ENCODE peak calls at places on chromosome 13, in ten cellular contexts. B is stomach, V is HepG2, Y is sigmoid colon, N is breast epithelium, E is endothelial cell of umbilical vein, Q is H1, H is suprapubic skin, U is transverse colon, P is GM12878. Z is an unnamed sample.

GRCh38 chr13:108352599-108352998 is 83.1 kb downstream of the TNFSF13B start:
- DNase-seq in B (no peak), V (no peak), Y (no peak), N (no peak), E (no peak), Q (no peak), H (no peak), U (no peak), P (no peak), Z (no peak)

GRCh38 chr13:64446372-64446771 is 2783.8 kb downstream of the PCDH9 start:
- DNase-seq in B (no peak), V (no peak), Y (no peak), N (no peak), E (no peak), Q (no peak), H (no peak), U (no peak), P (no peak), Z (no peak)

GRCh38 chr13:50915562-50915961 is 6.0 kb downstream of the RNASEH2B start:
- DNase-seq in B (no peak), V (no peak), Y (no peak), N (no peak), E (no peak), Q (no peak), H (no peak), U (no peak), P (no peak), Z (no peak)

GRCh38 chr13:75507027-75508001 is 25.3 kb upstream of the TBC1D4 start:
- DNase-seq in B (no peak), V (no peak), Y (no peak), N (no peak), E (no peak), Q (no peak), H (no peak), U (no peak), P (no peak), Z (no peak)

GRCh38 chr13:98089826-98090225 is 53.1 kb upstream of the FARP1 start:
- DNase-seq in B (no peak), V (no peak), Y (no peak), N (no peak), E (no peak), Q (no peak), H (no peak), U (no peak), P (no peak), Z (no peak)

GRCh38 chr13:88622362-88622973 is 951.3 kb downstream of the SLITRK5 start:
- DNase-seq in B (no peak), V (no peak), Y (no peak), N (no peak), E (no peak), Q (no peak), H (no peak), U (no peak), P (no peak), Z (no peak)

GRCh38 chr13:86051134-86052103 is 252.2 kb upstream of the SLITRK6 start:
- DNase-seq in B (no peak), V (no peak), Y (no peak), N (no peak), E (no peak), Q (no peak), H (no peak), U (peak; percentile 27), P (no peak), Z (no peak)

GRCh38 chr13:83333614-83334388 is 548.5 kb downstream of the SLITRK1 start:
- DNase-seq in B (no peak), V (no peak), Y (no peak), N (no peak), E (no peak), Q (no peak), H (no peak), U (no peak), P (no peak), Z (no peak)

GRCh38 chr13:110907951-110908898 is 6.6 kb downstream of the ANKRD10 start:
- DNase-seq in B (peak; percentile 71), V (peak; percentile 94), Y (no peak), N (no peak), E (peak; percentile 24), Q (peak; percentile 75), H (no peak), U (peak; percentile 78), P (no peak), Z (no peak)

GRCh38 chr13:27573265-27573664 is 47.1 kb downstream of the LNX2 start:
- DNase-seq in B (no peak), V (peak; percentile 46), Y (no peak), N (no peak), E (peak; percentile 73), Q (no peak), H (no peak), U (no peak), P (no peak), Z (no peak)

GRCh38 chr13:110942248-110942981 is 27.5 kb upstream of the ANKRD10 start:
- DNase-seq in B (no peak), V (no peak), Y (no peak), N (no peak), E (no peak), Q (no peak), H (no peak), U (no peak), P (peak; percentile 64), Z (no peak)

GRCh38 chr13:48738261-48738755 is 84.6 kb downstream of the CYSLTR2 start:
- DNase-seq in B (no peak), V (no peak), Y (no peak), N (no peak), E (no peak), Q (no peak), H (no peak), U (no peak), P (no peak), Z (no peak)

GRCh38 chr13:40096357-40096911 is 441.0 kb downstream of the COG6 start:
- DNase-seq in B (no peak), V (no peak), Y (no peak), N (no peak), E (no peak), Q (no peak), H (no peak), U (no peak), P (no peak), Z (no peak)

GRCh38 chr13:26325876-26326275 is 71.9 kb downstream of the CDK8 start:
- DNase-seq in B (no peak), V (no peak), Y (no peak), N (no peak), E (no peak), Q (no peak), H (no peak), U (no peak), P (peak; percentile 13), Z (no peak)

GRCh38 chr13:98429081-98429480 is 147.8 kb downstream of the STK24 start:
- DNase-seq in B (no peak), V (no peak), Y (no peak), N (no peak), E (no peak), Q (no peak), H (no peak), U (no peak), P (no peak), Z (no peak)

GRCh38 chr13:47049276-47049989 is 152.6 kb upstream of the HTR2A start:
- DNase-seq in B (no peak), V (no peak), Y (no peak), N (no peak), E (no peak), Q (no peak), H (no peak), U (no peak), P (no peak), Z (no peak)

GRCh38 chr13:20696073-20696472 is 7.4 kb upstream of the IL17D start:
- DNase-seq in B (no peak), V (no peak), Y (no peak), N (no peak), E (no peak), Q (no peak), H (no peak), U (no peak), P (no peak), Z (no peak)
- TF ChIP-seq POLR2A in B (no peak), V (no peak), Y (no peak), N (no peak), E (no peak), Q (no peak), H (no peak), U (no peak), P (no peak), Z (no peak)

GRCh38 chr13:113203507-113204377 is 4.7 kb downstream of the PCID2 start:
- DNase-seq in B (no peak), V (no peak), Y (peak; percentile 82), N (no peak), E (no peak), Q (no peak), H (no peak), U (no peak), P (no peak), Z (no peak)
- H3K27ac ChIP-seq in B (no peak overlapping the region), V (no peak overlapping the region), Y (no peak overlapping the region), N (no peak overlapping the region), E (no peak overlapping the region), Q (no peak overlapping the region), H (no peak overlapping the region), U (peak overlapping the region; percentile 13), P (no peak overlapping the region), Z (no peak overlapping the region)

DNA sequence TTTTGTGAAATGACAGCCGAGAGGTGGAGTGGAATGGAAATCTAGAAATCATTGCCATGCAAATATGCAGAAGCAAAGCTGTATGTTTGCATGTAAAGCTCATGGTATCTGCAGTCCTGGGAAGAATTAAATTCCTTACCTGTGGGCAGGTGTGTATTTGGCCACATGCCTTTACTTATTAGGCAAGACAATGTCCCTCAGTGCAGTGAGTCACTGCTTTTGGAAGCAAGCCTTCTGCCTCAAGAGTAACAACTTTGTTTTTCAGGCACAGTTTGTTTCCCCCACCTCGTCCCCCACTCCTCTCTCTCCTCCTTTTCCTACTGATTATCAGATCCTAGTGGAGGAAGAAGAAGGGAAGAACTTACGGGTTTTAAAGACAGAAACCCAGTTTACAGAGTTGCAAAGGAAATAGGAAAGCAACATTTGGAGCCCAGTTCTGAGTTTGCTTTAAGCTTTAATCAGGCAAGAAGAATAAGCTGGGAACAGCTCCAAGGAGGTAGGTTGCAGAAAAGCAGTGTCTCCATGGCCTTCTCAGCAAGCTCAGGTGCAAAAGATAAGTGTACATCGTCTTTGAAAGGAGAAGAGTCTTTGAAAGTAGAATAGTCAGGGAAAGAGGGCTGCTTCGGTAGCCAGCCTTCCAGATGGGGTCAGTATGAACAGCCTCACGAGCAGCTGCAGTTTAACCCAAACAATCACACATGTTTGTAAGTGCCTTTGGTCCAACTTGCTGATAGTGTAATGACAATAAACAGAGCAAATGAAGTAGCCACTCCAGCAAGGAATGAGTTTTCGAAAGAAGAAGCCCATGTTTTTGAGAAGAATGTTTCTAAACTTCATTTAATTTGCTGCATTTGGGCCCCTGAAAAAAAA is 190.1 kb downstream of the KLF5 start:
- DNase-seq in B (peak; percentile 64), V (no peak), Y (no peak), N (no peak), E (no peak), Q (peak; percentile 27), H (no peak), U (no peak), P (no peak), Z (no peak)
- TF ChIP-seq POLR2AphosphoS5 in B (peak; percentile 75), V (no peak), Y (no peak), N (peak; percentile 74), E (no peak), Q (no peak), H (peak; percentile 57), U (no peak), P (no peak), Z (peak; percentile 58)

DNA sequence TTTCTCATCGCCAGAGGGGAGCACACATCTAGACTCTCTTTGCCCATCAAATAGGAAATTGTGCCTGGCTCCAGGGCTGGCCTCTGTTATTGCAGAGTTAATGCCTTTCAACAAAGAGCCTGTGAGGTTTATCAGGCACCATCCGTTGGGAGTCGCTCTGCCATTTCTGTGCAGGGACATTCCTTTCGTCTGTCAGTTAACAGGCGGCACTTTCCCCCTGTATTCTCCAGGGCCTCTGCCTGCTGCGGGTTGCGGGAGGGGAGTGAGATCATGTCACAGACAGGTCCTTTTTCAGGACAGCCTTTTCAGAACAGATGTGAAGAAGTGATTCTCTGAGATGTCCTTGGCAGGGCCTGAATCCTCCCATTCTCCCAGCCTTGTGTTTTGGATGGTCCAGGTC is 14.8 kb downstream of the SERP2 start:
- DNase-seq in B (no peak), V (peak; percentile 31), Y (no peak), N (no peak), E (no peak), Q (no peak), H (no peak), U (no peak), P (no peak), Z (no peak)
- TF ChIP-seq POLR2A in B (no peak), V (no peak), Y (no peak), N (no peak), E (no peak), Q (no peak), H (no peak), U (no peak), P (no peak), Z (no peak)

Z was measured in vagina.